ENCODE peak calls at places on chromosomes 4 and X, in six cellular contexts. B, U, S, Y, R and I are unnamed samples.

GRCh38 chrX:41723305-41723704 is 676 bp upstream of the GPR82 start:
- DNase-seq in U (no peak), Y (no peak), B (no peak), R (no peak), S (no peak), I (peak)

GRCh38 chr4:41693629-41694028 is 54.9 kb downstream of the PHOX2B start:
- DNase-seq in B (peak), R (peak), S (no peak), Y (no peak), U (peak), I (no peak)

GRCh38 chr4:171676555-171677215 is 136.5 kb upstream of the GALNTL6 start:
- DNase-seq in Y (no peak), R (no peak), S (no peak), U (no peak), B (peak), I (peak)

GRCh38 chr4:142984871-142985585 is 138.9 kb upstream of the INPP4B start:
- DNase-seq in R (peak), B (peak), S (no peak), U (no peak), Y (no peak), I (peak)

GRCh38 chr4:26050212-26050643 is 136.2 kb downstream of the SMIM20 start:
- DNase-seq in U (no peak), B (no peak), R (no peak), Y (no peak), S (peak), I (peak)

GRCh38 chr4:88187766-88188165 is 29.3 kb upstream of the ABCG2 start:
- DNase-seq in S (no peak), U (no peak), Y (no peak), B (no peak), R (no peak), I (no peak)

GRCh38 chr4:15434086-15434485 is 6.3 kb downstream of the C1QTNF7 start:
- DNase-seq in R (no peak), S (no peak), B (no peak), Y (no peak), U (no peak), I (no peak)

GRCh38 chr4:76896731-76897521 is 1.0 kb downstream of the SOWAHB start:
- DNase-seq in S (no peak), Y (peak), U (peak), R (peak), B (no peak), I (no peak)

GRCh38 chr4:78014889-78015886 is 41.9 kb upstream of the FRAS1 start:
- DNase-seq in B (no peak), Y (no peak), R (no peak), S (no peak), U (no peak), I (no peak)

GRCh38 chr4:16516796-16517413 is 290.6 kb upstream of the TAPT1 start:
- DNase-seq in R (no peak), B (peak), Y (no peak), U (no peak), S (peak), I (peak)

GRCh38 chrX:52576946-52577345 is 60.1 kb upstream of the XAGE1B start:
- DNase-seq in S (no peak), U (no peak), R (no peak), B (no peak), Y (no peak), I (no peak)

GRCh38 chrX:49247346-49247745 is 12.1 kb downstream of the CCDC22 start:
- DNase-seq in Y (no peak), S (no peak), R (no peak), U (no peak), B (no peak), I (no peak)

GRCh38 chrX:119398974-119399771 is at the start of gene SLC25A43:
- DNase-seq in U (no peak), S (no peak), R (peak), B (peak), Y (no peak), I (peak)

GRCh38 chr4:21469438-21470032 is 479.0 kb downstream of the KCNIP4 start:
- DNase-seq in Y (no peak), U (no peak), B (peak), R (peak), S (no peak), I (peak)

GRCh38 chrX:12567857-12568256 is 223.4 kb upstream of the PRPS2 start:
- DNase-seq in S (no peak), R (peak), Y (no peak), B (peak), U (no peak), I (peak)

GRCh38 chr4:16082424-16083216 is 1.2 kb downstream of the PROM1 start:
- DNase-seq in U (peak), R (peak), S (no peak), Y (no peak), B (no peak), I (no peak)

GRCh38 chr4:6991249-6991648 is 51.9 kb upstream of the TADA2B start:
- DNase-seq in U (no peak), S (peak), R (no peak), Y (no peak), B (no peak), I (no peak)

GRCh38 chr4:54226399-54227260 is 2.5 kb upstream of the PDGFRA start:
- DNase-seq in B (no peak), U (peak), S (peak), R (no peak), Y (no peak), I (no peak)

GRCh38 chr4:26400140-26400539 is 79.3 kb downstream of the RBPJ start:
- DNase-seq in R (no peak), Y (no peak), B (no peak), S (no peak), U (no peak), I (no peak)

GRCh38 chr4:8376361-8377102 is 64.0 kb downstream of the ACOX3 start:
- DNase-seq in R (no peak), B (no peak), Y (no peak), U (no peak), S (no peak), I (no peak)

GRCh38 chrX:122625821-122626220 is 558.3 kb upstream of the GRIA3 start:
- DNase-seq in B (no peak), R (no peak), Y (no peak), U (no peak), S (no peak), I (no peak)

GRCh38 chr4:70902577-70903281 is 560 bp downstream of the MOB1B start:
- DNase-seq in U (peak), R (peak), Y (no peak), B (peak), S (no peak), I (no peak)

GRCh38 chrX:129540068-129540653 is at the start of gene OCRL:
- DNase-seq in S (peak), U (peak), B (peak), R (peak), Y (no peak), I (peak)

GRCh38 chrX:96006281-96006680 is 678.4 kb upstream of the DIAPH2 start:
- DNase-seq in U (no peak), R (no peak), S (no peak), Y (no peak), B (no peak), I (no peak)

GRCh38 chr4:158302076-158302866 is 92.0 kb downstream of the TMEM144 start:
- DNase-seq in B (no peak), U (no peak), R (no peak), S (no peak), Y (no peak), I (no peak)

GRCh38 chr4:86496094-86497060 is 97.7 kb upstream of the PTPN13 start:
- DNase-seq in U (no peak), S (no peak), R (peak), B (peak), Y (no peak), I (peak)

GRCh38 chr4:178917756-178918155 is 1475.5 kb upstream of the AGA start:
- DNase-seq in S (no peak), R (no peak), U (no peak), Y (no peak), B (no peak), I (no peak)

GRCh38 chrX:102963955-102964354 is 26.9 kb downstream of the RAB40AL start:
- DNase-seq in R (no peak), U (no peak), Y (no peak), B (no peak), S (no peak), I (no peak)

GRCh38 chr4:54229631-54230478 is 762 bp downstream of the PDGFRA start:
- DNase-seq in B (no peak), U (peak), R (no peak), S (no peak), Y (no peak), I (no peak)

GRCh38 chrX:74293343-74293946 is 10.5 kb upstream of the ZCCHC13 start:
- DNase-seq in B (peak), S (peak), Y (peak), R (peak), U (peak), I (peak)

GRCh38 chr4:147138171-147138570 is 192.5 kb upstream of the TTC29 start:
- DNase-seq in Y (no peak), S (no peak), U (no peak), B (no peak), R (no peak), I (no peak)

GRCh38 chr4:101155368-101155767 is 192.0 kb downstream of the PPP3CA start:
- DNase-seq in B (no peak), R (no peak), Y (no peak), U (no peak), S (no peak), I (no peak)

GRCh38 chr4:74675673-74676279 is 118.5 kb downstream of the BTC start:
- DNase-seq in U (no peak), S (no peak), B (peak), R (peak), Y (no peak), I (peak)

GRCh38 chr4:6134612-6135220 is 65.6 kb downstream of the JAKMIP1 start:
- DNase-seq in B (peak), S (no peak), Y (peak), R (no peak), U (no peak), I (no peak)

GRCh38 chr4:152735918-152736305 is 43.6 kb downstream of the TIGD4 start:
- DNase-seq in U (no peak), Y (no peak), R (no peak), S (no peak), B (no peak), I (no peak)